ENCODE peak calls at places on chromosomes 16 and 17, in four cellular contexts. P, S, C and O are unnamed samples.

GRCh38 chr17:43367588-43368242 is 31.1 kb upstream of the ARL4D start:
- DNase-seq in S (no peak), P (peak), C (peak), O (peak)

GRCh38 chr17:58538801-58539410 is 24.5 kb upstream of the MTMR4 start:
- DNase-seq in P (no peak), S (no peak), C (no peak), O (no peak)

GRCh38 chr17:79080761-79081290 is 6.2 kb downstream of the ENGASE start:
- DNase-seq in P (no peak), C (no peak), S (peak), O (no peak)

GRCh38 chr16:25110392-25110947 is 1.1 kb upstream of the LCMT1 start:
- DNase-seq in S (no peak), P (no peak), C (peak), O (peak)

GRCh38 chr16:58337090-58337444 is 42.2 kb upstream of the PRSS54 start:
- DNase-seq in P (peak), C (no peak), S (no peak), O (no peak)

GRCh38 chr16:73337371-73337770 is 289.4 kb upstream of the ZFHX3 start:
- DNase-seq in S (no peak), C (no peak), P (no peak), O (no peak)

GRCh38 chr17:31807846-31808245 is 51.2 kb downstream of the COPRS start:
- DNase-seq in P (no peak), S (no peak), C (peak), O (no peak)

GRCh38 chr16:14545346-14545884 is 84.6 kb downstream of the PARN start:
- DNase-seq in S (no peak), P (no peak), C (peak), O (peak)

GRCh38 chr16:6375471-6376075 is 957.1 kb upstream of the RBFOX1 start:
- DNase-seq in S (no peak), C (no peak), P (no peak), O (no peak)

GRCh38 chr16:23374721-23375120 is 72.6 kb downstream of the SCNN1B start:
- DNase-seq in C (no peak), S (peak), P (no peak), O (no peak)

GRCh38 chr17:44758414-44759095 is at the start of gene ADAM11:
- DNase-seq in S (peak), C (no peak), P (peak), O (no peak)

GRCh38 chr16:82655315-82655714 is 28.5 kb downstream of the CDH13 start:
- DNase-seq in C (peak), P (no peak), S (no peak), O (peak)

GRCh38 chr16:50463581-50464324 is 84.4 kb upstream of the NKD1 start:
- DNase-seq in P (no peak), S (peak), C (no peak), O (no peak)

GRCh38 chr16:53904533-53904932 is 200.6 kb downstream of the FTO start:
- DNase-seq in C (no peak), P (no peak), S (no peak), O (no peak)

GRCh38 chr16:69706256-69706974 is 19.9 kb downstream of the NQO1 start:
- DNase-seq in S (no peak), C (peak), P (no peak), O (peak)

GRCh38 chr17:17041018-17041521 is 1.2 kb upstream of the MPRIP start:
- DNase-seq in S (peak), P (no peak), C (no peak), O (peak)

GRCh38 chr16:83882118-83882879 is 16.6 kb upstream of the MLYCD start:
- DNase-seq in S (no peak), C (no peak), P (peak), O (no peak)

GRCh38 chr16:35737076-35737475 is 2277.7 kb downstream of the TP53TG3F start:
- DNase-seq in P (no peak), C (no peak), S (no peak), O (no peak)

GRCh38 chr17:73524941-73525679 is 119.1 kb downstream of the SDK2 start:
- DNase-seq in C (no peak), S (no peak), P (no peak), O (no peak)

DNA sequence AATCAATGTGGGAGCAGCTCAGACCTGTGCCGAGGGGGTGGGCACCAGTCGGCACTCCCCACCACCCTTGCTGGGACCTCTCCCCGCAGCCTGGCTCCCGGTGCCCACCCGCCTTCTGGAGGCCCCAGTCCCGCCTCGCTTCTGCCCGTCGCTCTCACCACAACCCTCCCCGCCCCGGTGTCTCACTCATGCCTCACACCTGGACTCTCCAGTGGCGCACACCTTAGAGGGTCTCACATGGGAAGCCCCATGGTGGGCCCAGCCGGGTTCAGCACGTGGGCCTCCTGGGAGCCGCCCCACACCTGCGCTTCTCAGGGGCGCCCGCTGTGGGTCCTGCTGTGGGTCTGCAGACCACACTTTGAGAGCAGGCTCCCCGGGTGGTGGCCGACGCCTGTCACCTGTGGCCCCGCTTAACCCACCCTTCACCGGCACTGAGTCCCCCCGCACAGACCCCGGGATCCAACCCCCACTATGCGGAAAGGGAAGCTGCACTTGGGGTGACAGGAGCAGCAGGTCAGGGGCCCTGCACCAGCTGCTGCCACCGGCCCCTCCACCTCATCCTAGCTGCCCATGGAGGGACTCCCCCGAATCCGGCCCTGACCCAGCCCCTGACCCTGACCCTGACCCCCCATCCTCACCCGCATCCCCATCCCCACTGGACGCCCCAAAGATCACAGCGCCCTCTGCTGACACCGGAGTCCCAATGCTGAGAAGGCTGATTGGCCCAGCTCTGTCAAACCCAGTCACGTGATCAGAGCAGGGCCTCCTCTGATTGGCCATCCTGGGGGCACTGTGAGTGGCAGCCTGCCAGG is 27.4 kb upstream of the SLC38A10 start:
- DNase-seq in C (no peak), S (no peak), P (no peak), O (no peak)
- TF ChIP-seq CTCF in C (peak), S (peak), P (peak), O (peak)

DNA sequence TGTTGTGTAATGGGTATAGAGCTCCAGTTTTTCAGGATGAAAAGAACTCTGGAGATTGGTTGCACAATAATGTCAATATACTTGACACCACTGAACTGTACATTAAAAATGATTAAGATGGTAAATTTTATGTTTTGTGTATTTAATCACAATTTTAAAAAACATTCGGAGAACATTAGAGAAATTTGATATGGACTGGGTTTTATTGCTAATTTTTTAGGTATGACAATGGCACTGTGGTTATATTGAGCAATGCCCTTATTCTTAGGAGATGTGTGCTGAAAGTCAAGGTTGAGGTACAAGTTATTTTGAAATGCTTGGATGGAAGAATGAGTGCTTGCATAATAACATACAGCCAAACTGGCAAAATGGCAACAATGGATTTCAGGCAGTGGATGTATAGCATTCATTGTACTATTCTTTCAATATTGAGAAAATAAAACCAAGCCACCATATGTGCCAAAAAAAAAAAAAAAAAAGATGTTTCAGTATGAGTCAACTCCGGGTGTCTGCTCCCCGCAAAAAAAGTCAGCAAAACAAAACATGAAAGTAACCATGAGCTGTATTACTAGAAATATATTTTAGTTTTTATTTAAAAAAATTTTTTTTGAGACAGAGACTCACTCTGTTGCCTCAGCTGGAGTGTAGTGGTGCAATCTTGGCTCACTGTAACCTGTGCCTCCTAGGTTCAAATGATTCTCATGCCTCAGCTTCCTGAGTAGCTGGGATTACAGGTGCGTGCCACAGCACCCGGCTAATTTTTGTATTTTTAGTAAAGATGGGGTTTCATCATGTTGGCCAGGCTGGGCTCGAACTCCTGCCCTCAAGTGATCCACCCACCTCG is 19.8 kb downstream of the HOXB1 start:
- DNase-seq in P (no peak), C (peak), S (no peak), O (peak)
- H3K4me3 ChIP-seq in P (no peak), C (no peak), S (no peak), O (no peak)

GRCh38 chr17:7328840-7329359 is at the start of gene NEURL4:
- DNase-seq in P (no peak), S (no peak), C (peak), O (no peak)

GRCh38 chr17:7330099-7331015 is 1.2 kb upstream of the NEURL4 start:
- DNase-seq in S (peak), C (peak), P (peak), O (peak)

GRCh38 chr17:7327501-7327900 is 1.6 kb downstream of the NEURL4 start:
- DNase-seq in P (no peak), C (no peak), S (no peak), O (no peak)

GRCh38 chr17:7328009-7328408 is 1.1 kb downstream of the NEURL4 start:
- DNase-seq in C (no peak), S (no peak), P (no peak), O (no peak)

GRCh38 chr17:7329360-7330098 is 394 bp upstream of the NEURL4 start:
- DNase-seq in C (peak), P (peak), S (peak), O (peak)
- TF ChIP-seq CTCF in C (no peak), P (peak), S (no peak), O (no peak)

GRCh38 chr17:50836826-50837225 is 1.4 kb downstream of the WFIKKN2 start:
- DNase-seq in S (no peak), C (no peak), P (no peak), O (no peak)

GRCh38 chr17:50834786-50835562 is 412 bp upstream of the WFIKKN2 start:
- DNase-seq in P (peak), S (no peak), C (peak), O (peak)

GRCh38 chr17:50834126-50834785 is 1.1 kb upstream of the WFIKKN2 start:
- DNase-seq in S (no peak), C (no peak), P (no peak), O (no peak)

GRCh38 chr17:50837286-50837979 is 2.0 kb downstream of the WFIKKN2 start:
- DNase-seq in C (no peak), P (no peak), S (no peak), O (no peak)

DNA sequence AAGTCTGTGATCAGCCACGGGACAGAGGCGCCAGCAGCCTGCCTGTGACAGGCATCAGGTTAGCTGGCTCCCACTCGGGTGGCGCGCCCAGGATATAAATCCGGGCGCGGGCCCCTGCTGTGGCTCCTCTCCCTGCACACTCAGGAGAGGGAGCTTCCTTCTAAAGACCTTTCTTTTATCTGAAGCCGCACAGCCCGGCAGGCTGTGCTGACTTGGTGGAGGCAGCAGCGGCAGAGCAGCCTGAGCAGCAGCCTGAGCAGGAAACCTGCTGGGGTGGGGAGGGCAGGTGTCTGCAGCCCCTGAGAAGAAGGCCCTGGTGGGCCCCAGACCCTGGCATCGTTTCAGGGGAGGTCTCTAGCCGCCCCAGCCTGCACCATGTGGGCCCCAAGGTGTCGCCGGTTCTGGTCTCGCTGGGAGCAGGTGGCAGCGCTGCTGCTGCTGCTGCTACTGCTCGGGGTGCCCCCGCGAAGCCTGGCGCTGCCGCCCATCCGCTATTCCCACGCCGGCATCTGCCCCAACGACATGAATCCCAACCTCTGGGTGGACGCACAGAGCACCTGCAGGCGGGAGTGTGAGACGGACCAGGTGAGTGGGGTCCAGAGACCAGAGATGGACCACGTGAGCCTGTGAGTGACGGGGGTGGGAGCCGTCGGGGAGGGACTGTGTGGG is at the start of gene WFIKKN2:
- DNase-seq in P (peak), C (no peak), S (no peak), O (no peak)
- H3K4me3 ChIP-seq in P (no peak), C (no peak), S (peak), O (peak)

DNA sequence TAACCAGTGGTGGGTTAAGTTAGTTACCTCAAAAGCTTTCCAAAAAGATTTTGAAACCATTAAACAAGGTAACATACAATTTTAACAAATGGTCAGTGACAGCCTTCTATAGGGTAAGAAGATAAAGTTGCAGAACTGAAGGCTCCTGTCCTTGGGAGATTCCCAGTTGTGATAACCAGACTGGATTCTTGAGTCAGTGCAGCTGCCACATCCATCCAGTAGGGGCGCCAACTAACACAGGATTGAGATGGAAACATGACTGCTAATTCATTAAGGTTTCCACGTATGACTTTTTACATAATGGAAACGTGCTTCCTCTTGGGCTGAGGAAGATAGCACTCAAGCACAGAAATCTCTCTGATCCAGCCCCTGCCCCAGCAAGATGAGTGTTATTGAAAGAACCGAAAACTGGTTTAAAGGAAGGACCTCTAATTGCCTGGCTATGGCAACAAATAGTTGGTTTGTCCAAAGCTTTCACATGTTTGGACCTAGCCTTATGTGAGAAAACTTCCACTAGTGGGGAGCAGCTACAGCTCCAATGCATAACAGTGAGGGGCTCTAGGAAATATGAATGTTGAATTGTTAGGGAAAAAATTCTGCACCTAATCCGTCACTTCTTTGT is 269.8 kb upstream of the MYOCD start:
- DNase-seq in P (peak), S (no peak), C (no peak), O (peak)
- TF ChIP-seq CTCF in P (peak), S (peak), C (peak), O (peak)